ENCODE peak calls at places on chromosomes 4 and X, in seven cellular contexts. One of them, this sample, is unnamed.

GRCh38 chr4:2251073-2251794 is 9.3 kb upstream of the HAUS3 start:
- DNase-seq in activated CD4-positive, CD25-positive, alpha-beta regulatory T cell: no peak
- DNase-seq in lung: no peak
- DNase-seq in AG09319: no peak
- DNase-seq in HCT116: no peak
- DNase-seq in vagina: no peak
- DNase-seq in kidney: peak; percentile 66
- DNase-seq in this sample: peak; percentile 23

GRCh38 chr4:168843635-168844034 is 166.4 kb downstream of the CBR4 start:
- DNase-seq in activated CD4-positive, CD25-positive, alpha-beta regulatory T cell: no peak
- DNase-seq in lung: no peak
- DNase-seq in AG09319: no peak
- DNase-seq in HCT116: no peak
- DNase-seq in vagina: no peak
- DNase-seq in kidney: no peak
- DNase-seq in this sample: no peak

GRCh38 chrX:150983526-150984163 is 510 bp downstream of the HMGB3 start:
- DNase-seq in activated CD4-positive, CD25-positive, alpha-beta regulatory T cell: no peak
- DNase-seq in lung: no peak
- DNase-seq in AG09319: no peak
- DNase-seq in HCT116: no peak
- DNase-seq in vagina: no peak
- DNase-seq in kidney: no peak
- DNase-seq in this sample: no peak

GRCh38 chr4:138919094-138919936 is 96.3 kb upstream of the NOCT start:
- DNase-seq in activated CD4-positive, CD25-positive, alpha-beta regulatory T cell: peak; percentile 6
- DNase-seq in lung: peak; percentile 76
- DNase-seq in AG09319: peak; percentile 23
- DNase-seq in HCT116: peak; percentile 66
- DNase-seq in vagina: no peak
- DNase-seq in kidney: peak; percentile 84
- DNase-seq in this sample: peak; percentile 74

GRCh38 chr4:84931274-84931673 is 35.2 kb downstream of the WDFY3 start:
- DNase-seq in activated CD4-positive, CD25-positive, alpha-beta regulatory T cell: no peak
- DNase-seq in lung: no peak
- DNase-seq in AG09319: no peak
- DNase-seq in HCT116: no peak
- DNase-seq in vagina: no peak
- DNase-seq in kidney: no peak
- DNase-seq in this sample: no peak

GRCh38 chr4:71269241-71269640 is 69.6 kb upstream of the SLC4A4 start:
- DNase-seq in activated CD4-positive, CD25-positive, alpha-beta regulatory T cell: no peak
- DNase-seq in lung: no peak
- DNase-seq in AG09319: no peak
- DNase-seq in HCT116: no peak
- DNase-seq in vagina: no peak
- DNase-seq in kidney: no peak
- DNase-seq in this sample: no peak

GRCh38 chr4:145049241-145049640 is 48.8 kb downstream of the ANAPC10 start:
- DNase-seq in activated CD4-positive, CD25-positive, alpha-beta regulatory T cell: no peak
- DNase-seq in lung: no peak
- DNase-seq in AG09319: no peak
- DNase-seq in HCT116: no peak
- DNase-seq in vagina: no peak
- DNase-seq in kidney: no peak
- DNase-seq in this sample: no peak

GRCh38 chr4:186108391-186108790 is 3.9 kb downstream of the FAM149A start:
- DNase-seq in activated CD4-positive, CD25-positive, alpha-beta regulatory T cell: no peak
- DNase-seq in lung: no peak
- DNase-seq in AG09319: no peak
- DNase-seq in HCT116: no peak
- DNase-seq in vagina: no peak
- DNase-seq in kidney: no peak
- DNase-seq in this sample: no peak

GRCh38 chr4:167052631-167053085 is 181.6 kb downstream of the SPOCK3 start:
- DNase-seq in activated CD4-positive, CD25-positive, alpha-beta regulatory T cell: no peak
- DNase-seq in lung: no peak
- DNase-seq in AG09319: no peak
- DNase-seq in HCT116: no peak
- DNase-seq in vagina: no peak
- DNase-seq in kidney: no peak
- DNase-seq in this sample: no peak

GRCh38 chrX:115560978-115561604 is at the start of gene PLS3:
- DNase-seq in activated CD4-positive, CD25-positive, alpha-beta regulatory T cell: no peak
- DNase-seq in lung: peak; percentile 83
- DNase-seq in AG09319: peak; percentile 68
- DNase-seq in HCT116: peak; percentile 77
- DNase-seq in vagina: no peak
- DNase-seq in kidney: peak; percentile 94
- DNase-seq in this sample: peak; percentile 73

GRCh38 chr4:1011022-1011694 is at the start of gene FGFRL1:
- DNase-seq in activated CD4-positive, CD25-positive, alpha-beta regulatory T cell: peak; percentile 84
- DNase-seq in lung: peak; percentile 93
- DNase-seq in AG09319: peak; percentile 63
- DNase-seq in HCT116: peak; percentile 73
- DNase-seq in vagina: no peak
- DNase-seq in kidney: peak; percentile 98
- DNase-seq in this sample: peak; percentile 98

GRCh38 chrX:132271330-132271729 is 52.1 kb upstream of the RAP2C start:
- DNase-seq in activated CD4-positive, CD25-positive, alpha-beta regulatory T cell: no peak
- DNase-seq in lung: no peak
- DNase-seq in AG09319: no peak
- DNase-seq in HCT116: no peak
- DNase-seq in vagina: no peak
- DNase-seq in kidney: no peak
- DNase-seq in this sample: no peak

GRCh38 chrX:17737707-17738001 is 361 bp downstream of the SCML1 start:
- DNase-seq in activated CD4-positive, CD25-positive, alpha-beta regulatory T cell: no peak
- DNase-seq in lung: no peak
- DNase-seq in AG09319: no peak
- DNase-seq in HCT116: no peak
- DNase-seq in vagina: no peak
- DNase-seq in kidney: no peak
- DNase-seq in this sample: no peak

GRCh38 chr4:171954650-171955049 is 141.4 kb downstream of the GALNTL6 start:
- DNase-seq in activated CD4-positive, CD25-positive, alpha-beta regulatory T cell: no peak
- DNase-seq in lung: no peak
- DNase-seq in AG09319: no peak
- DNase-seq in HCT116: peak; percentile 4
- DNase-seq in vagina: no peak
- DNase-seq in kidney: no peak
- DNase-seq in this sample: no peak

GRCh38 chr4:42143996-42144395 is 8.5 kb downstream of the BEND4 start:
- DNase-seq in activated CD4-positive, CD25-positive, alpha-beta regulatory T cell: no peak
- DNase-seq in lung: no peak
- DNase-seq in AG09319: no peak
- DNase-seq in HCT116: no peak
- DNase-seq in vagina: no peak
- DNase-seq in kidney: no peak
- DNase-seq in this sample: no peak

GRCh38 chr4:127001898-127002297 is 630.9 kb upstream of the INTU start:
- DNase-seq in activated CD4-positive, CD25-positive, alpha-beta regulatory T cell: no peak
- DNase-seq in lung: no peak
- DNase-seq in AG09319: no peak
- DNase-seq in HCT116: no peak
- DNase-seq in vagina: no peak
- DNase-seq in kidney: no peak
- DNase-seq in this sample: no peak

GRCh38 chrX:133543654-133544053 is 128.4 kb upstream of the GPC4 start:
- DNase-seq in activated CD4-positive, CD25-positive, alpha-beta regulatory T cell: no peak
- DNase-seq in lung: no peak
- DNase-seq in AG09319: no peak
- DNase-seq in HCT116: no peak
- DNase-seq in vagina: no peak
- DNase-seq in kidney: no peak
- DNase-seq in this sample: no peak

GRCh38 chrX:129771266-129771995 is 8.3 kb upstream of the SASH3 start:
- DNase-seq in activated CD4-positive, CD25-positive, alpha-beta regulatory T cell: no peak
- DNase-seq in lung: no peak
- DNase-seq in AG09319: no peak
- DNase-seq in HCT116: no peak
- DNase-seq in vagina: no peak
- DNase-seq in kidney: no peak
- DNase-seq in this sample: no peak

GRCh38 chr4:157315968-157316367 is 95.4 kb downstream of the GRIA2 start:
- DNase-seq in activated CD4-positive, CD25-positive, alpha-beta regulatory T cell: no peak
- DNase-seq in lung: no peak
- DNase-seq in AG09319: no peak
- DNase-seq in HCT116: no peak
- DNase-seq in vagina: no peak
- DNase-seq in kidney: no peak
- DNase-seq in this sample: no peak

GRCh38 chr4:94468093-94468492 is 16.4 kb downstream of the PDLIM5 start:
- DNase-seq in activated CD4-positive, CD25-positive, alpha-beta regulatory T cell: no peak
- DNase-seq in lung: no peak
- DNase-seq in AG09319: no peak
- DNase-seq in HCT116: no peak
- DNase-seq in vagina: no peak
- DNase-seq in kidney: no peak
- DNase-seq in this sample: no peak

GRCh38 chr4:124018383-124019317 is 622.1 kb downstream of the SPRY1 start:
- DNase-seq in activated CD4-positive, CD25-positive, alpha-beta regulatory T cell: no peak
- DNase-seq in lung: peak; percentile 42
- DNase-seq in AG09319: peak; percentile 23
- DNase-seq in HCT116: no peak
- DNase-seq in vagina: no peak
- DNase-seq in kidney: peak; percentile 82
- DNase-seq in this sample: no peak

GRCh38 chrX:129748265-129748664 is 9.5 kb downstream of the XPNPEP2 start:
- DNase-seq in activated CD4-positive, CD25-positive, alpha-beta regulatory T cell: no peak
- DNase-seq in lung: no peak
- DNase-seq in AG09319: peak; percentile 82
- DNase-seq in HCT116: no peak
- DNase-seq in vagina: no peak
- DNase-seq in kidney: no peak
- DNase-seq in this sample: no peak

GRCh38 chr4:67909910-67910905 is 26.4 kb upstream of the TMPRSS11D start:
- DNase-seq in activated CD4-positive, CD25-positive, alpha-beta regulatory T cell: no peak
- DNase-seq in lung: no peak
- DNase-seq in AG09319: no peak
- DNase-seq in HCT116: no peak
- DNase-seq in vagina: no peak
- DNase-seq in kidney: no peak
- DNase-seq in this sample: no peak

GRCh38 chrX:1462596-1463251 is 10.0 kb upstream of the ASMTL start:
- DNase-seq in activated CD4-positive, CD25-positive, alpha-beta regulatory T cell: peak; percentile 44
- DNase-seq in lung: peak; percentile 26
- DNase-seq in AG09319: no peak
- DNase-seq in HCT116: no peak
- DNase-seq in vagina: peak; percentile 87
- DNase-seq in kidney: peak; percentile 65
- DNase-seq in this sample: no peak

GRCh38 chrX:50697691-50698090 is 116.3 kb downstream of the SHROOM4 start:
- DNase-seq in activated CD4-positive, CD25-positive, alpha-beta regulatory T cell: no peak
- DNase-seq in lung: no peak
- DNase-seq in AG09319: peak; percentile 22
- DNase-seq in HCT116: no peak
- DNase-seq in vagina: no peak
- DNase-seq in kidney: no peak
- DNase-seq in this sample: no peak

GRCh38 chrX:130174051-130174704 is 2.4 kb downstream of the RAB33A start:
- DNase-seq in activated CD4-positive, CD25-positive, alpha-beta regulatory T cell: no peak
- DNase-seq in lung: no peak
- DNase-seq in AG09319: peak; percentile 38
- DNase-seq in HCT116: no peak
- DNase-seq in vagina: no peak
- DNase-seq in kidney: peak; percentile 82
- DNase-seq in this sample: no peak

GRCh38 chr4:173522160-173522873 is 7.7 kb downstream of the HAND2 start:
- DNase-seq in activated CD4-positive, CD25-positive, alpha-beta regulatory T cell: no peak
- DNase-seq in lung: no peak
- DNase-seq in AG09319: peak; percentile 63
- DNase-seq in HCT116: no peak
- DNase-seq in vagina: peak; percentile 46
- DNase-seq in kidney: peak; percentile 87
- DNase-seq in this sample: peak; percentile 55

This sample was measured in pancreas.